ENCODE peak calls at places on chromosome 3, in ten cellular contexts. R is H1; Y is endothelial cell of umbilical vein; K is bronchial epithelial cell; W is MG63; V is BJ; Q is lung; D is CD4-positive, CD25-positive, alpha-beta regulatory T cell; F is prostate gland; I is MM.1S. U is an unnamed sample.

GRCh38 chr3:170585008-170585936 is 603 bp downstream of the SLC7A14 start:
- DNase-seq in I (no peak), R (no peak), Y (peak; percentile 8), Q (no peak), W (peak; percentile 37), D (no peak), K (no peak), V (no peak), F (no peak), U (no peak)

GRCh38 chr3:196754215-196754937 is 14.7 kb downstream of the PAK2 start:
- DNase-seq in Q (no peak), R (no peak), K (no peak), D (no peak), F (no peak), V (no peak), Y (peak; percentile 8), W (no peak), I (no peak), U (no peak)

GRCh38 chr3:71397046-71397445 is 186.5 kb downstream of the FOXP1 start:
- DNase-seq in F (no peak), V (no peak), W (no peak), Y (peak; percentile 54), I (peak; percentile 23), R (no peak), K (peak; percentile 37), Q (no peak), D (no peak), U (no peak)

GRCh38 chr3:195139876-195140240 is 131.1 kb downstream of the XXYLT1 start:
- DNase-seq in R (no peak), K (peak; percentile 77), D (no peak), Q (no peak), Y (no peak), F (no peak), I (no peak), V (no peak), W (no peak), U (no peak)

GRCh38 chr3:56197991-56198390 is 270.3 kb downstream of the ERC2 start:
- DNase-seq in Y (no peak), I (no peak), F (no peak), V (no peak), D (no peak), Q (no peak), K (no peak), W (no peak), R (no peak), U (no peak)

GRCh38 chr3:3806856-3807255 is 7.6 kb downstream of the LRRN1 start:
- DNase-seq in Q (no peak), Y (no peak), R (no peak), F (no peak), W (no peak), I (no peak), V (no peak), D (no peak), K (no peak), U (no peak)

GRCh38 chr3:56976666-56977560 is 83.6 kb upstream of the SPATA12 start:
- DNase-seq in W (peak; percentile 23), D (no peak), F (no peak), K (no peak), Y (peak; percentile 59), I (no peak), V (peak; percentile 36), Q (no peak), R (no peak), U (no peak)

GRCh38 chr3:38003371-38003816 is 12.8 kb downstream of the VILL start:
- DNase-seq in F (peak; percentile 65), W (no peak), Y (peak; percentile 17), I (no peak), R (no peak), Q (no peak), K (no peak), V (no peak), D (peak; percentile 35), U (peak; percentile 56)

GRCh38 chr3:190094201-190094718 is 26.4 kb downstream of the P3H2 start:
- DNase-seq in Y (peak; percentile 91), F (no peak), R (no peak), D (no peak), I (no peak), W (no peak), K (no peak), Q (no peak), V (no peak), U (no peak)

GRCh38 chr3:43178891-43179366 is 73.0 kb upstream of the POMGNT2 start:
- DNase-seq in Y (peak; percentile 83), I (no peak), F (no peak), R (no peak), V (no peak), K (peak; percentile 87), Q (no peak), W (peak; percentile 75), D (no peak), U (no peak)

GRCh38 chr3:133938770-133939495 is 43.3 kb upstream of the RAB6B start:
- DNase-seq in Y (no peak), Q (no peak), D (no peak), V (no peak), I (no peak), R (no peak), K (peak; percentile 19), W (no peak), F (no peak), U (no peak)

GRCh38 chr3:26145769-26146168 is 355.9 kb downstream of the OXSM start:
- DNase-seq in Q (no peak), W (no peak), V (no peak), I (no peak), F (no peak), K (no peak), Y (no peak), D (no peak), R (no peak), U (no peak)

GRCh38 chr3:133643611-133644010 is 18.1 kb downstream of the TOPBP1 start:
- DNase-seq in R (no peak), Q (no peak), D (no peak), F (no peak), Y (no peak), K (no peak), I (no peak), W (no peak), V (no peak), U (no peak)

GRCh38 chr3:5195605-5196004 is 8.1 kb downstream of the EDEM1 start:
- DNase-seq in I (peak; percentile 42), K (peak; percentile 64), W (peak; percentile 51), R (no peak), Q (peak; percentile 35), D (peak; percentile 14), V (no peak), Y (no peak), F (no peak), U (no peak)

GRCh38 chr3:61371123-61371522 is 119.9 kb upstream of the FHIT start:
- DNase-seq in D (no peak), R (no peak), Q (no peak), K (peak; percentile 8), F (no peak), V (no peak), Y (peak; percentile 32), I (peak; percentile 42), W (no peak), U (no peak)

GRCh38 chr3:150421799-150422548 is 13.9 kb downstream of the TSC22D2 start:
- DNase-seq in Y (no peak), D (no peak), V (no peak), K (peak; percentile 49), I (no peak), W (no peak), F (no peak), Q (no peak), R (no peak), U (no peak)

GRCh38 chr3:161310649-161311423 is 60.5 kb downstream of the SPTSSB start:
- DNase-seq in V (no peak), I (peak; percentile 80), F (no peak), R (no peak), Q (no peak), D (no peak), W (no peak), Y (no peak), K (no peak), U (no peak)

GRCh38 chr3:123318374-123318773 is 116.6 kb downstream of the SEC22A start:
- DNase-seq in D (no peak), R (no peak), W (no peak), I (no peak), Y (no peak), Q (no peak), F (no peak), K (no peak), V (no peak), U (no peak)
- H3K27me3 ChIP-seq in D (no peaks in the 10 kb centered on the region), R (no peaks in the 10 kb centered on the region), W (peaks cover 42% of the 10 kb centered on the region), I (peaks cover 10% of the 10 kb centered on the region), Y (peaks cover 5% of the 10 kb centered on the region), Q (no peaks in the 10 kb centered on the region), F (no peaks in the 10 kb centered on the region), K (peaks cover 9% of the 10 kb centered on the region), V (peaks cover 42% of the 10 kb centered on the region), U (no peaks in the 10 kb centered on the region)

GRCh38 chr3:14546041-14546440 is 5.9 kb upstream of the GRIP2 start:
- DNase-seq in I (no peak), W (no peak), F (no peak), V (no peak), R (no peak), D (no peak), Y (no peak), Q (no peak), K (no peak), U (no peak)
- H3K27me3 ChIP-seq in I (peaks cover 60% of the 10 kb centered on the region), W (no peaks in the 10 kb centered on the region), F (no peaks in the 10 kb centered on the region), V (peaks cover 9% of the 10 kb centered on the region), R (no peaks in the 10 kb centered on the region), D (no peaks in the 10 kb centered on the region), Y (no peaks in the 10 kb centered on the region), Q (no peaks in the 10 kb centered on the region), K (peaks cover 9% of the 10 kb centered on the region), U (peaks cover 9% of the 10 kb centered on the region)

DNA sequence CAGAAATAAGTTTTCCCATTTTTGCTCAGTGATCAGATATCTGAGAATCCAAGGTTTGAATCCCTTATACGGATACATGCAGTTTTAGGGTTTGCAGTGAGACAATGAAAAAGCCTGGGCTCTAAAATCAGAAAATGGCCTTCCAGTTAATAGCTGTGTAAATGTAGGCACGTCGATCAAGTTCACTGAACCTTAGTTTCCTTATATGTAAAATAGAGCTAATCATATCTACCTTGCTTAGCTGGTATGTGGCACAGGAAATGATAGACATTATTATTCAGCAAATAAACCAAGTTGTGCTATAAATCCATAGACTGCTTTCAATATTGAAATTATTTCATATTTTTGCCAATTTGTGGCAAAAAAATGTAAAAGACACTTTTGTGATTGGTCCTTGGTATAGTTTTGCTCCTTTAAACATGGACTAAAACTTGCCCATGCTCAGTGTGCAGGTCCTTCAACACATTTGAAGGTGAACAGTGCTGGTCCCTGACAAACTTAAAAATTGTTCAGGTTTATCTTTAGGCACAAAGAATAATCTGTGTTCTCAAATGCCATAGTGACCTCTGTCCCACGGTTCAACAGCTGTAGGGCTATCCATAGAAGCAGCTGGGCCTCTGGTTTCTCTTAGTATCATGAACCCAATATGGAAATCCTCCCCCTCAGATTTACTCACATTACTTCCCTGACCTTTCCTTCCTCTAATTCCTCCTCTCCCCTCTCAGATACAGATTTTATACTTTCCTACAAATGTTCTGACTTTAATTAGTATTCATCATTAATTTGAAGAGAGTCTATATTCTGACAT is 51.0 kb downstream of the CCDC54 start:
- DNase-seq in W (no peak), K (no peak), Y (no peak), Q (no peak), D (no peak), V (no peak), F (no peak), I (no peak), R (no peak), U (no peak)
- H3K27me3 ChIP-seq in W (no peaks in the 10 kb centered on the region), K (no peaks in the 10 kb centered on the region), Y (no peaks in the 10 kb centered on the region), Q (no peaks in the 10 kb centered on the region), D (peaks cover 20% of the 10 kb centered on the region), V (no peaks in the 10 kb centered on the region), F (no peaks in the 10 kb centered on the region), I (no peaks in the 10 kb centered on the region), R (no peaks in the 10 kb centered on the region), U (no peaks in the 10 kb centered on the region)

GRCh38 chr3:78337801-78338211 is 1297.9 kb downstream of the ROBO2 start:
- DNase-seq in Y (no peak), V (peak; percentile 37), D (no peak), Q (no peak), I (no peak), K (peak; percentile 1), W (no peak), R (no peak), F (no peak), U (no peak)
- H3K27me3 ChIP-seq in Y (no peaks in the 10 kb centered on the region), V (no peaks in the 10 kb centered on the region), D (no peaks in the 10 kb centered on the region), Q (no peaks in the 10 kb centered on the region), I (no peaks in the 10 kb centered on the region), K (no peaks in the 10 kb centered on the region), W (no peaks in the 10 kb centered on the region), R (no peaks in the 10 kb centered on the region), F (no peaks in the 10 kb centered on the region), U (no peaks in the 10 kb centered on the region)

U was measured in tibial nerve.